ENCODE peak calls at places on chromosomes 4 and X, in six cellular contexts. One of them, this sample, is unnamed.

GRCh38 chr4:13306356-13306755 is 177.8 kb downstream of the RAB28 start:
- DNase-seq in mammary epithelial cell: no peak
- DNase-seq in left lung: no peak
- DNase-seq in IMR-90: no peak
- DNase-seq in CD4-positive, alpha-beta T cell: no peak
- DNase-seq in ovary: no peak
- DNase-seq in this sample: no peak

GRCh38 chrX:139759637-139760036 is 51.7 kb upstream of the MCF2 start:
- DNase-seq in IMR-90: peak; percentile 42
- DNase-seq in CD4-positive, alpha-beta T cell: no peak
- DNase-seq in left lung: no peak
- DNase-seq in mammary epithelial cell: peak; percentile 15
- DNase-seq in ovary: no peak
- DNase-seq in this sample: no peak

GRCh38 chr4:87425711-87426110 is 3.3 kb downstream of the NUDT9 start:
- DNase-seq in left lung: no peak
- DNase-seq in ovary: no peak
- DNase-seq in IMR-90: no peak
- DNase-seq in mammary epithelial cell: peak; percentile 6
- DNase-seq in CD4-positive, alpha-beta T cell: no peak
- DNase-seq in this sample: no peak

GRCh38 chrX:21194526-21194925 is 179.7 kb upstream of the CNKSR2 start:
- DNase-seq in mammary epithelial cell: no peak
- DNase-seq in left lung: no peak
- DNase-seq in ovary: no peak
- DNase-seq in CD4-positive, alpha-beta T cell: no peak
- DNase-seq in IMR-90: no peak
- DNase-seq in this sample: no peak

GRCh38 chr4:95426455-95426854 is 122.3 kb downstream of the UNC5C start:
- DNase-seq in mammary epithelial cell: no peak
- DNase-seq in left lung: no peak
- DNase-seq in IMR-90: no peak
- DNase-seq in ovary: no peak
- DNase-seq in CD4-positive, alpha-beta T cell: no peak
- DNase-seq in this sample: no peak

GRCh38 chr4:8128096-8128856 is 30.3 kb downstream of the ABLIM2 start:
- DNase-seq in left lung: no peak
- DNase-seq in ovary: no peak
- DNase-seq in CD4-positive, alpha-beta T cell: no peak
- DNase-seq in IMR-90: no peak
- DNase-seq in mammary epithelial cell: no peak
- DNase-seq in this sample: no peak

GRCh38 chrX:8971116-8971515 is 62.8 kb downstream of the FAM9B start:
- DNase-seq in IMR-90: peak; percentile 67
- DNase-seq in left lung: no peak
- DNase-seq in CD4-positive, alpha-beta T cell: no peak
- DNase-seq in ovary: no peak
- DNase-seq in mammary epithelial cell: peak; percentile 17
- DNase-seq in this sample: no peak

GRCh38 chrX:113059714-113060113 is 219.1 kb upstream of the AMOT start:
- DNase-seq in left lung: no peak
- DNase-seq in IMR-90: no peak
- DNase-seq in ovary: no peak
- DNase-seq in CD4-positive, alpha-beta T cell: no peak
- DNase-seq in mammary epithelial cell: no peak
- DNase-seq in this sample: no peak

GRCh38 chr4:38968668-38969067 is 63.5 kb downstream of the TMEM156 start:
- DNase-seq in CD4-positive, alpha-beta T cell: no peak
- DNase-seq in mammary epithelial cell: no peak
- DNase-seq in IMR-90: no peak
- DNase-seq in left lung: no peak
- DNase-seq in ovary: no peak
- DNase-seq in this sample: no peak

GRCh38 chr4:141469392-141469791 is 167.0 kb upstream of the IL15 start:
- DNase-seq in IMR-90: peak; percentile 48
- DNase-seq in CD4-positive, alpha-beta T cell: no peak
- DNase-seq in ovary: no peak
- DNase-seq in mammary epithelial cell: no peak
- DNase-seq in left lung: no peak
- DNase-seq in this sample: no peak

GRCh38 chr4:86879641-86880040 is 12.6 kb downstream of the C4orf36 start:
- DNase-seq in mammary epithelial cell: no peak
- DNase-seq in ovary: no peak
- DNase-seq in left lung: no peak
- DNase-seq in IMR-90: no peak
- DNase-seq in CD4-positive, alpha-beta T cell: no peak
- DNase-seq in this sample: no peak

GRCh38 chr4:176838611-176839411 is 46.1 kb upstream of the VEGFC start:
- DNase-seq in CD4-positive, alpha-beta T cell: no peak
- DNase-seq in IMR-90: peak; percentile 84
- DNase-seq in mammary epithelial cell: peak; percentile 80
- DNase-seq in left lung: no peak
- DNase-seq in ovary: no peak
- DNase-seq in this sample: no peak

GRCh38 chr4:72302981-72303704 is 265.9 kb downstream of the ADAMTS3 start:
- DNase-seq in left lung: no peak
- DNase-seq in CD4-positive, alpha-beta T cell: peak; percentile 5
- DNase-seq in IMR-90: peak; percentile 35
- DNase-seq in mammary epithelial cell: peak; percentile 29
- DNase-seq in ovary: peak; percentile 24
- DNase-seq in this sample: no peak

GRCh38 chr4:18127030-18127429 is 105.5 kb upstream of the LCORL start:
- DNase-seq in CD4-positive, alpha-beta T cell: no peak
- DNase-seq in IMR-90: no peak
- DNase-seq in ovary: no peak
- DNase-seq in left lung: no peak
- DNase-seq in mammary epithelial cell: no peak
- DNase-seq in this sample: no peak

GRCh38 chr4:14396183-14396582 is 606.1 kb upstream of the CPEB2 start:
- DNase-seq in IMR-90: no peak
- DNase-seq in mammary epithelial cell: no peak
- DNase-seq in ovary: no peak
- DNase-seq in CD4-positive, alpha-beta T cell: no peak
- DNase-seq in left lung: no peak
- DNase-seq in this sample: no peak

GRCh38 chrX:123696334-123696733 is 36.5 kb downstream of the THOC2 start:
- DNase-seq in left lung: no peak
- DNase-seq in ovary: no peak
- DNase-seq in mammary epithelial cell: peak; percentile 43
- DNase-seq in CD4-positive, alpha-beta T cell: no peak
- DNase-seq in IMR-90: no peak
- DNase-seq in this sample: no peak

GRCh38 chrX:32530802-32531403 is 680.4 kb downstream of the DMD start:
- DNase-seq in left lung: no peak
- DNase-seq in IMR-90: peak; percentile 52
- DNase-seq in mammary epithelial cell: peak; percentile 20
- DNase-seq in ovary: peak; percentile 18
- DNase-seq in CD4-positive, alpha-beta T cell: no peak
- DNase-seq in this sample: no peak

GRCh38 chr4:47287735-47288134 is 175.8 kb downstream of the COMMD8 start:
- DNase-seq in mammary epithelial cell: peak; percentile 23
- DNase-seq in ovary: no peak
- DNase-seq in IMR-90: peak; percentile 87
- DNase-seq in left lung: no peak
- DNase-seq in CD4-positive, alpha-beta T cell: no peak
- DNase-seq in this sample: no peak

GRCh38 chr4:93779228-93779627 is 49.3 kb upstream of the ATOH1 start:
- DNase-seq in left lung: no peak
- DNase-seq in IMR-90: no peak
- DNase-seq in CD4-positive, alpha-beta T cell: no peak
- DNase-seq in mammary epithelial cell: no peak
- DNase-seq in ovary: no peak
- DNase-seq in this sample: no peak

GRCh38 chr4:56990109-56990508 is 11.4 kb downstream of the POLR2B start:
- DNase-seq in ovary: no peak
- DNase-seq in IMR-90: peak; percentile 79
- DNase-seq in left lung: no peak
- DNase-seq in CD4-positive, alpha-beta T cell: no peak
- DNase-seq in mammary epithelial cell: no peak
- DNase-seq in this sample: no peak

GRCh38 chr4:113467581-113467980 is 294.0 kb downstream of the CAMK2D start:
- DNase-seq in ovary: no peak
- DNase-seq in CD4-positive, alpha-beta T cell: no peak
- DNase-seq in left lung: no peak
- DNase-seq in mammary epithelial cell: peak; percentile 85
- DNase-seq in IMR-90: peak; percentile 68
- DNase-seq in this sample: no peak

GRCh38 chr4:8913121-8913857 is 41.6 kb upstream of the HMX1 start:
- DNase-seq in IMR-90: no peak
- DNase-seq in CD4-positive, alpha-beta T cell: no peak
- DNase-seq in left lung: peak; percentile 33
- DNase-seq in ovary: no peak
- DNase-seq in mammary epithelial cell: no peak
- DNase-seq in this sample: no peak

GRCh38 chrX:17939724-17940123 is 78.6 kb upstream of the RAI2 start:
- DNase-seq in left lung: no peak
- DNase-seq in IMR-90: no peak
- DNase-seq in mammary epithelial cell: no peak
- DNase-seq in CD4-positive, alpha-beta T cell: no peak
- DNase-seq in ovary: no peak
- DNase-seq in this sample: no peak

GRCh38 chr4:118286685-118287084 is 66.1 kb downstream of the PRSS12 start:
- DNase-seq in left lung: no peak
- DNase-seq in mammary epithelial cell: peak; percentile 82
- DNase-seq in ovary: no peak
- DNase-seq in IMR-90: no peak
- DNase-seq in CD4-positive, alpha-beta T cell: no peak
- DNase-seq in this sample: no peak

GRCh38 chrX:141278306-141278705 is 36.0 kb upstream of the SPANXC start:
- DNase-seq in IMR-90: peak; percentile 6
- DNase-seq in CD4-positive, alpha-beta T cell: no peak
- DNase-seq in ovary: no peak
- DNase-seq in mammary epithelial cell: no peak
- DNase-seq in left lung: no peak
- DNase-seq in this sample: no peak

GRCh38 chr4:166499820-166500219 is 626.8 kb downstream of the TLL1 start:
- DNase-seq in left lung: no peak
- DNase-seq in ovary: no peak
- DNase-seq in mammary epithelial cell: peak; percentile 8
- DNase-seq in CD4-positive, alpha-beta T cell: no peak
- DNase-seq in IMR-90: no peak
- DNase-seq in this sample: no peak
- H3K9me3 ChIP-seq in left lung: peaks cover 2% of the 10 kb centered on the region
- H3K9me3 ChIP-seq in ovary: no peaks in the 10 kb centered on the region
- H3K9me3 ChIP-seq in mammary epithelial cell: no peaks in the 10 kb centered on the region
- H3K9me3 ChIP-seq in CD4-positive, alpha-beta T cell: no peaks in the 10 kb centered on the region
- H3K9me3 ChIP-seq in IMR-90: peaks cover 11% of the 10 kb centered on the region
- H3K9me3 ChIP-seq in this sample: peaks cover 2% of the 10 kb centered on the region

DNA sequence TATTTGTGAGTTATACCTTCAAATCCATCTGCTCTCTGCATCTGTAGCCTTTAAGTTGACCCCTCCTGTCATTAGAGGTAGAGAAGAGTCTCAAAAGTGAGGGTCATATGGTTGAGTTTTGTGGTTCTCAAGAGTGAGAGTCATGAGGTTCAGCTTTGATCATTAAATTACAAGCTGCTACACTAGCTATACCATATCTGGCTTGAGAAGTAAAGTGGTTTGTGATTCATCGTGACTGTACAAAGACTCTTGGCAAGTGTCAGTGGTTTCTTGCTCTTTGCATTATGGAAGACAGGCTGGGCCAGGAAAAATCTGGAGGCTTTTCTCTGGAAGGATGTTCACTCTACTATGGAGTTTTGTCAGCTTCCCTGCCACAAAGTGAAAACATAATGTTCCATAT is 170.6 kb downstream of the ZC4H2 start:
- DNase-seq in CD4-positive, alpha-beta T cell: no peak
- DNase-seq in IMR-90: no peak
- DNase-seq in left lung: no peak
- DNase-seq in ovary: no peak
- DNase-seq in mammary epithelial cell: peak; percentile 1
- DNase-seq in this sample: no peak
- H3K9me3 ChIP-seq in CD4-positive, alpha-beta T cell: no peaks in the 10 kb centered on the region
- H3K9me3 ChIP-seq in IMR-90: peaks cover 10% of the 10 kb centered on the region
- H3K9me3 ChIP-seq in left lung: peaks cover 8% of the 10 kb centered on the region
- H3K9me3 ChIP-seq in ovary: no peaks in the 10 kb centered on the region
- H3K9me3 ChIP-seq in mammary epithelial cell: peaks cover 29% of the 10 kb centered on the region
- H3K9me3 ChIP-seq in this sample: peaks cover 2% of the 10 kb centered on the region

GRCh38 chr4:244471-244870 is 60.8 kb downstream of the ZNF732 start:
- DNase-seq in IMR-90: no peak
- DNase-seq in left lung: no peak
- DNase-seq in mammary epithelial cell: peak; percentile 9
- DNase-seq in ovary: peak; percentile 32
- DNase-seq in CD4-positive, alpha-beta T cell: peak; percentile 42
- DNase-seq in this sample: no peak

GRCh38 chr4:242121-242848 is 63.0 kb downstream of the ZNF732 start:
- DNase-seq in ovary: peak; percentile 68
- DNase-seq in left lung: peak; percentile 57
- DNase-seq in CD4-positive, alpha-beta T cell: peak; percentile 53
- DNase-seq in mammary epithelial cell: peak; percentile 70
- DNase-seq in IMR-90: peak; percentile 13
- DNase-seq in this sample: peak; percentile 28

GRCh38 chr4:243407-243806 is 61.9 kb downstream of the ZNF732 start:
- DNase-seq in mammary epithelial cell: no peak
- DNase-seq in IMR-90: no peak
- DNase-seq in left lung: no peak
- DNase-seq in ovary: no peak
- DNase-seq in CD4-positive, alpha-beta T cell: no peak
- DNase-seq in this sample: no peak
- H3K9me3 ChIP-seq in mammary epithelial cell: peaks cover 6% of the 10 kb centered on the region
- H3K9me3 ChIP-seq in IMR-90: peaks cover 14% of the 10 kb centered on the region
- H3K9me3 ChIP-seq in left lung: peaks cover 23% of the 10 kb centered on the region
- H3K9me3 ChIP-seq in ovary: peaks cover 4% of the 10 kb centered on the region
- H3K9me3 ChIP-seq in CD4-positive, alpha-beta T cell: no peaks in the 10 kb centered on the region
- H3K9me3 ChIP-seq in this sample: no peaks in the 10 kb centered on the region

GRCh38 chrX:143998261-143998660 is 114.4 kb downstream of the UBE2NL start:
- DNase-seq in ovary: no peak
- DNase-seq in left lung: no peak
- DNase-seq in IMR-90: no peak
- DNase-seq in mammary epithelial cell: no peak
- DNase-seq in CD4-positive, alpha-beta T cell: no peak
- DNase-seq in this sample: no peak
- H3K9me3 ChIP-seq in ovary: no peaks in the 10 kb centered on the region
- H3K9me3 ChIP-seq in left lung: peaks cover 2% of the 10 kb centered on the region
- H3K9me3 ChIP-seq in IMR-90: peaks cover 4% of the 10 kb centered on the region
- H3K9me3 ChIP-seq in mammary epithelial cell: peaks cover 2% of the 10 kb centered on the region
- H3K9me3 ChIP-seq in CD4-positive, alpha-beta T cell: no peaks in the 10 kb centered on the region
- H3K9me3 ChIP-seq in this sample: no peaks in the 10 kb centered on the region